ENCODE peak calls at places on chromosomes 16 and 17, in six cellular contexts. One of them, this sample, is unnamed.

GRCh38 chr17:81189670-81190530 is 23.9 kb upstream of the AATK start:
- DNase-seq in hepatocyte: no peak
- DNase-seq in GM23248: peak
- DNase-seq in OCI-LY7: no peak
- DNase-seq in GM23338: peak
- DNase-seq in MM.1S: no peak
- DNase-seq in this sample: no peak

GRCh38 chr17:42531455-42532354 is 4.3 kb upstream of the NAGLU start:
- DNase-seq in GM23338: peak
- DNase-seq in MM.1S: peak
- DNase-seq in hepatocyte: peak
- DNase-seq in OCI-LY7: peak
- DNase-seq in GM23248: peak
- DNase-seq in this sample: peak

GRCh38 chr17:79990704-79991103 is 45.0 kb downstream of the TBC1D16 start:
- DNase-seq in hepatocyte: no peak
- DNase-seq in GM23248: no peak
- DNase-seq in MM.1S: no peak
- DNase-seq in GM23338: no peak
- DNase-seq in OCI-LY7: no peak
- DNase-seq in this sample: no peak

GRCh38 chr16:24367186-24367585 is 111.1 kb downstream of the CACNG3 start:
- DNase-seq in hepatocyte: no peak
- DNase-seq in GM23248: peak
- DNase-seq in MM.1S: no peak
- DNase-seq in OCI-LY7: no peak
- DNase-seq in GM23338: no peak
- DNase-seq in this sample: no peak

GRCh38 chr17:32349503-32349853 is 479 bp upstream of the ZNF207 start:
- DNase-seq in GM23248: peak
- DNase-seq in GM23338: peak
- DNase-seq in hepatocyte: peak
- DNase-seq in MM.1S: peak
- DNase-seq in OCI-LY7: no peak
- DNase-seq in this sample: peak

GRCh38 chr16:89847056-89847929 is 19.0 kb downstream of the SPIRE2 start:
- DNase-seq in hepatocyte: peak
- DNase-seq in OCI-LY7: no peak
- DNase-seq in GM23338: no peak
- DNase-seq in GM23248: no peak
- DNase-seq in MM.1S: no peak
- DNase-seq in this sample: no peak

GRCh38 chr16:1779741-1780676 is 2.4 kb downstream of the SPSB3 start:
- DNase-seq in OCI-LY7: no peak
- DNase-seq in GM23248: no peak
- DNase-seq in MM.1S: no peak
- DNase-seq in GM23338: no peak
- DNase-seq in hepatocyte: no peak
- DNase-seq in this sample: no peak

GRCh38 chr16:89050119-89050867 is 43.4 kb upstream of the ACSF3 start:
- DNase-seq in OCI-LY7: no peak
- DNase-seq in GM23338: no peak
- DNase-seq in MM.1S: no peak
- DNase-seq in GM23248: no peak
- DNase-seq in hepatocyte: no peak
- DNase-seq in this sample: no peak

GRCh38 chr16:66220766-66221165 is 145.7 kb upstream of the CDH5 start:
- DNase-seq in hepatocyte: no peak
- DNase-seq in OCI-LY7: peak
- DNase-seq in GM23248: no peak
- DNase-seq in MM.1S: no peak
- DNase-seq in GM23338: no peak
- DNase-seq in this sample: no peak

GRCh38 chr17:74176546-74177001 is 26.9 kb upstream of the RPL38 start:
- DNase-seq in GM23248: peak
- DNase-seq in MM.1S: peak
- DNase-seq in OCI-LY7: peak
- DNase-seq in hepatocyte: peak
- DNase-seq in GM23338: peak
- DNase-seq in this sample: peak

GRCh38 chr17:39755550-39756375 is 18.0 kb downstream of the GRB7 start:
- DNase-seq in hepatocyte: no peak
- DNase-seq in GM23248: peak
- DNase-seq in OCI-LY7: peak
- DNase-seq in MM.1S: peak
- DNase-seq in GM23338: no peak
- DNase-seq in this sample: no peak

GRCh38 chr17:49898547-49899490 is 51.0 kb upstream of the TAC4 start:
- DNase-seq in GM23338: peak
- DNase-seq in hepatocyte: peak
- DNase-seq in OCI-LY7: peak
- DNase-seq in GM23248: peak
- DNase-seq in MM.1S: no peak
- DNase-seq in this sample: peak

GRCh38 chr16:70715113-70715711 is 29.4 kb upstream of the MTSS2 start:
- DNase-seq in hepatocyte: peak
- DNase-seq in GM23248: peak
- DNase-seq in GM23338: no peak
- DNase-seq in OCI-LY7: no peak
- DNase-seq in MM.1S: no peak
- DNase-seq in this sample: peak

GRCh38 chr16:31461201-31461920 is 2.1 kb downstream of the ARMC5 start:
- DNase-seq in GM23248: no peak
- DNase-seq in OCI-LY7: no peak
- DNase-seq in MM.1S: no peak
- DNase-seq in hepatocyte: no peak
- DNase-seq in GM23338: no peak
- DNase-seq in this sample: no peak

GRCh38 chr17:42131971-42132370 is 9.4 kb downstream of the HSPB9 start:
- DNase-seq in MM.1S: no peak
- DNase-seq in hepatocyte: no peak
- DNase-seq in GM23248: peak
- DNase-seq in OCI-LY7: no peak
- DNase-seq in GM23338: no peak
- DNase-seq in this sample: no peak

GRCh38 chr17:47829870-47830269 is 1.5 kb downstream of the MRPL10 start:
- DNase-seq in MM.1S: peak
- DNase-seq in hepatocyte: no peak
- DNase-seq in OCI-LY7: no peak
- DNase-seq in GM23248: no peak
- DNase-seq in GM23338: no peak
- DNase-seq in this sample: no peak

GRCh38 chr17:19263621-19264010 is 26.4 kb downstream of the EPN2 start:
- DNase-seq in GM23248: peak
- DNase-seq in GM23338: no peak
- DNase-seq in hepatocyte: no peak
- DNase-seq in OCI-LY7: no peak
- DNase-seq in MM.1S: no peak
- DNase-seq in this sample: peak

GRCh38 chr16:77585852-77586251 is 136.5 kb upstream of the NUDT7 start:
- DNase-seq in GM23338: no peak
- DNase-seq in hepatocyte: no peak
- DNase-seq in MM.1S: no peak
- DNase-seq in GM23248: peak
- DNase-seq in OCI-LY7: no peak
- DNase-seq in this sample: peak

GRCh38 chr17:74446551-74447500 is 14.9 kb downstream of the GPRC5C start:
- DNase-seq in GM23248: peak
- DNase-seq in OCI-LY7: no peak
- DNase-seq in GM23338: no peak
- DNase-seq in hepatocyte: no peak
- DNase-seq in MM.1S: no peak
- DNase-seq in this sample: no peak

GRCh38 chr16:22641030-22641671 is 130.5 kb downstream of the NPIPB5 start:
- DNase-seq in GM23338: peak
- DNase-seq in GM23248: peak
- DNase-seq in MM.1S: peak
- DNase-seq in OCI-LY7: peak
- DNase-seq in hepatocyte: peak
- DNase-seq in this sample: peak

GRCh38 chr16:25257956-25258855 is 561 bp upstream of the ZKSCAN2 start:
- DNase-seq in GM23338: peak
- DNase-seq in GM23248: peak
- DNase-seq in OCI-LY7: peak
- DNase-seq in MM.1S: peak
- DNase-seq in hepatocyte: peak
- DNase-seq in this sample: peak

GRCh38 chr17:43135454-43135819 is 10.3 kb upstream of the BRCA1 start:
- DNase-seq in GM23338: peak
- DNase-seq in OCI-LY7: no peak
- DNase-seq in MM.1S: no peak
- DNase-seq in GM23248: no peak
- DNase-seq in hepatocyte: no peak
- DNase-seq in this sample: no peak

DNA sequence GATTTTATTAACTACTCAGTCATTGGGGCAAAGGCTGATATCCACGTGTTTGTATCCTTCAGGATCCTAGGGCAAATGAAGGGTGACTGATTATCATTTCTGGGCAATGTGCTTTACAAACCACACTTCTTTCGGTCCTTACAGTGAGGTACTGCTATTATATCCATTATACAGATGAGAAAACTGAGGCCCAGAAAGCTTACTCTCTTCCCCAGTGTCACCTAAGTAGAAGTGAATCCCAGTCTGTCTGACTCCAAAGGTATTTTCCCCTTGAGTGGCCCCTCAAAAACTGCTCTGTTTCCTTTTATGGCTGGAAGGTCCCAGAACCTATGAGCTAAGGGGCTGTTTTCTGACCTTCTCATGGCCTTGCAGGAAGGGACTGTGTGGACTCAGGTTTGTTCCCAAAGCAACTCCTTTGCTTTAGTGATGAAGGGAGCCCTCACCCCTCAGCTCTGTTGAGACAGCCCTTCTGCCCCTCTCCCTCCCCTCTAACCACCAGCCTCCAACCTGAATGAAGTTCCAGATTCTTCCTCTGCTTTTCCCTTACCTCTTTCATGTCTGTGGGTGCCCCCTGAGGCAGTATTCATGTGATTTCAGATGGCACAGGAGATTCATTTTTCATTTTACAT is 27.4 kb upstream of the ADGRG1 start:
- DNase-seq in MM.1S: no peak
- DNase-seq in hepatocyte: no peak
- DNase-seq in GM23338: no peak
- DNase-seq in GM23248: no peak
- DNase-seq in OCI-LY7: no peak
- DNase-seq in this sample: no peak
- TF ChIP-seq EZH2phosphoT487 in MM.1S: no peak
- TF ChIP-seq EZH2phosphoT487 in hepatocyte: no peak
- TF ChIP-seq EZH2phosphoT487 in GM23338: no peak
- TF ChIP-seq EZH2phosphoT487 in GM23248: no peak
- TF ChIP-seq EZH2phosphoT487 in OCI-LY7: no peak
- TF ChIP-seq EZH2phosphoT487 in this sample: no peak

GRCh38 chr16:16096858-16097213 is 126.5 kb downstream of the ABCC6 start:
- DNase-seq in hepatocyte: no peak
- DNase-seq in MM.1S: no peak
- DNase-seq in OCI-LY7: no peak
- DNase-seq in GM23248: no peak
- DNase-seq in GM23338: no peak
- DNase-seq in this sample: no peak

GRCh38 chr16:16092925-16093624 is 130.2 kb downstream of the ABCC6 start:
- DNase-seq in GM23338: no peak
- DNase-seq in hepatocyte: peak
- DNase-seq in MM.1S: no peak
- DNase-seq in GM23248: peak
- DNase-seq in OCI-LY7: no peak
- DNase-seq in this sample: no peak

GRCh38 chr16:16096161-16096857 is 127.0 kb downstream of the ABCC6 start:
- DNase-seq in MM.1S: no peak
- DNase-seq in hepatocyte: no peak
- DNase-seq in GM23338: peak
- DNase-seq in OCI-LY7: peak
- DNase-seq in GM23248: peak
- DNase-seq in this sample: no peak

GRCh38 chr16:16093625-16094332 is 129.5 kb downstream of the ABCC6 start:
- DNase-seq in hepatocyte: no peak
- DNase-seq in GM23248: no peak
- DNase-seq in OCI-LY7: no peak
- DNase-seq in GM23338: no peak
- DNase-seq in MM.1S: no peak
- DNase-seq in this sample: no peak

DNA sequence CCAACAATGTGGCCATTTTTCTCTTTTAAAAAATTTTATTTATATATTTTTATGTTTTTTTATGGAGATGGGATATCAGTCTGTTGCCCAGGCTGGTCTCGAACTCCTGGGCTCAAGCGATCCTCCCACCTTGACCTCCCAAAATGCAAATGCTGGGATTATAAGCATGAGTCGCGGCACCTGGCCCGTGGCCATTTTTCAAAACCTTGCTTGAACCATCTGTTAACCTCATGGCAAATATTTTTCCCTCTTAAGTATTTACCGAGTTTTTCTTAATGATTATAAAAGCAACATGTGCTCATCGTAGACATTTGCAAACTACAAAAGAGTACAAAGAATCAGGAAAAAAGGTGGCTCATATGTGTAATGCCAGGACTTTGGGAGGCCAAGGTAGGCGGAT is 127.6 kb downstream of the ABCC6 start:
- DNase-seq in hepatocyte: no peak
- DNase-seq in OCI-LY7: peak
- DNase-seq in MM.1S: no peak
- DNase-seq in GM23248: peak
- DNase-seq in GM23338: no peak
- DNase-seq in this sample: no peak
- H3K4me2 ChIP-seq in hepatocyte: no peak
- H3K4me2 ChIP-seq in OCI-LY7: peak
- H3K4me2 ChIP-seq in MM.1S: no peak
- H3K4me2 ChIP-seq in GM23248: no peak
- H3K4me2 ChIP-seq in GM23338: no peak
- H3K4me2 ChIP-seq in this sample: no peak

DNA sequence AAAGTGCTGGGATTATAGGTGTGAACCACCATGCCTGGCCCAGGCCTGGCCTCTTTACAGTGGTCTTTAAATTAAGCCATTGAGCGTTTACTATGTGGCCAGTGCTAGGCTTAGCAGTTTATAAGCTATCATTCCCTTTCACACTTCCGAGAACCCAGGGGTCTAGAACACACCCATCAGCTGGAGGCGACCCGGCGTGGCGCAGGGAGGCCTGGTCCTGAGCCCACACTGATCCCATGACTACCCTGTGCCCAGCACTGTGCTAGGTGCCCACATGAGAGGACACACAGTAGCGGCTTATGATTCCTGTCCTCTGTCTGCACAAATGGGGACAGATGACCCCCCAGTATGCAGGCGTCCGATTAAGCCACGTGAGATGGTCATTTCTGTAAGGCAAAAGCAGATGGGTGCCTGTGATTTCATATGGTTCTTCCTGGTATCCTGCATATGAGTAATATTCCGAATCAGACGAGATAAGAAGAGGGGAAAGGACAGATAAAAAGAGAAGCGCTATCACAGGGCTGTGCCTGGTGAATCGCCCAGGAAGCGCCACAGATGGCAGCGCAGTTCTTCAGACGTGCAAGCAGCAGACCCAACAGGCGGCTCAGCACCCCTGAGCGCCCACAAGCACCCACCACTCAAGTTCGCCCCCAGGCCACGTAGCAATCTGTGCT is 5.2 kb downstream of the OSGIN1 start:
- DNase-seq in hepatocyte: no peak
- DNase-seq in OCI-LY7: no peak
- DNase-seq in GM23338: no peak
- DNase-seq in GM23248: no peak
- DNase-seq in MM.1S: no peak
- DNase-seq in this sample: no peak
- TF ChIP-seq EZH2phosphoT487 in hepatocyte: no peak
- TF ChIP-seq EZH2phosphoT487 in OCI-LY7: no peak
- TF ChIP-seq EZH2phosphoT487 in GM23338: no peak
- TF ChIP-seq EZH2phosphoT487 in GM23248: no peak
- TF ChIP-seq EZH2phosphoT487 in MM.1S: no peak
- TF ChIP-seq EZH2phosphoT487 in this sample: no peak

GRCh38 chr17:67093348-67093747 is 49.0 kb downstream of the CACNG1 start:
- DNase-seq in GM23248: no peak
- DNase-seq in OCI-LY7: no peak
- DNase-seq in MM.1S: no peak
- DNase-seq in hepatocyte: no peak
- DNase-seq in GM23338: no peak
- DNase-seq in this sample: no peak
- H3K4me2 ChIP-seq in GM23248: no peak
- H3K4me2 ChIP-seq in OCI-LY7: no peak
- H3K4me2 ChIP-seq in MM.1S: no peak
- H3K4me2 ChIP-seq in hepatocyte: no peak
- H3K4me2 ChIP-seq in GM23338: no peak
- H3K4me2 ChIP-seq in this sample: no peak